ENCODE peak calls at places on chromosomes 3 and 15, in five cellular contexts. U is T-helper 2 cell; J is stimulated activated CD4-positive, alpha-beta T cell treated with anti-CD3 and anti-CD28 coated beads, Interleukin-12 subunit alpha, Interleukin-12 subunit beta, amount 100 ng/mL, for 4 hours; W is neural progenitor cell; T is mucosa of descending colon. I is an unnamed sample.

GRCh38 chr3:185069583-185070030 is 83.3 kb downstream of the C3orf70 start:
- DNase-seq in W (peak), J (no peak), U (no peak), T (peak), I (no peak)

GRCh38 chr3:170421147-170421641 is 2.5 kb downstream of the CLDN11 start:
- DNase-seq in W (peak), U (no peak), T (no peak), J (no peak), I (no peak)

GRCh38 chr15:40894689-40895308 is 549 bp downstream of the VPS18 start:
- DNase-seq in U (peak), W (peak), J (peak), T (peak), I (no peak)

GRCh38 chr3:143263844-143264243 is 144.3 kb downstream of the CHST2 start:
- DNase-seq in U (no peak), J (no peak), T (no peak), W (no peak), I (no peak)

GRCh38 chr15:99117563-99118257 is 12.8 kb downstream of the SYNM start:
- DNase-seq in J (no peak), T (no peak), U (no peak), W (no peak), I (no peak)

GRCh38 chr3:144185291-144185690 is 213.7 kb downstream of the DIPK2A start:
- DNase-seq in J (no peak), T (no peak), U (no peak), W (no peak), I (no peak)

GRCh38 chr15:44075535-44075934 is 119.5 kb downstream of the FRMD5 start:
- DNase-seq in T (no peak), U (no peak), J (no peak), W (no peak), I (no peak)

GRCh38 chr3:51929420-51930003 is 12.2 kb downstream of the RRP9 start:
- DNase-seq in J (no peak), U (no peak), W (peak), T (no peak), I (no peak)

GRCh38 chr3:78986702-78987101 is 781.1 kb downstream of the ROBO1 start:
- DNase-seq in J (no peak), T (no peak), W (peak), U (no peak), I (no peak)

GRCh38 chr3:55668359-55668758 is 181.3 kb upstream of the WNT5A start:
- DNase-seq in T (no peak), J (no peak), W (no peak), U (no peak), I (no peak)

GRCh38 chr3:77539677-77540076 is 499.8 kb downstream of the ROBO2 start:
- DNase-seq in W (no peak), J (no peak), T (no peak), U (no peak), I (no peak)

I was measured in left lobe of liver.